ENCODE peak calls at places on chromosomes 16 and 17, in nine cellular contexts. L is HS-27A; I is dermis blood vessel endothelial cell; U is mucosa of gallbladder; G is stimulated activated CD4-positive, alpha-beta T cell treated with anti-CD3 and anti-CD28 coated beads, Interleukin-15, amount 100 ng/mL, for 1 hour; S is substantia nigra; T is CD8-positive, alpha-beta memory T cell; H is type B pancreatic cell; O is GM12891. N is an unnamed sample.

GRCh38 chr17:57636985-57637667 is 108.0 kb downstream of the CCDC182 start:
- DNase-seq in S (no peak), O (no peak), U (no peak), L (no peak), G (no peak), T (no peak), I (peak; percentile 30), H (no peak), N (peak; percentile 77)

GRCh38 chr16:57592591-57593003 is 35.8 kb upstream of the ADGRG1 start:
- DNase-seq in L (no peak), T (peak; percentile 72), O (no peak), G (peak; percentile 30), H (no peak), I (no peak), U (peak; percentile 40), S (no peak), N (no peak)

GRCh38 chr16:49615606-49616005 is 240.3 kb downstream of the ZNF423 start:
- DNase-seq in G (no peak), S (no peak), T (no peak), I (no peak), O (no peak), U (no peak), L (no peak), H (no peak), N (no peak)

GRCh38 chr17:51707216-51707615 is 446.9 kb downstream of the UTP18 start:
- DNase-seq in H (no peak), T (no peak), S (no peak), O (no peak), I (no peak), U (no peak), L (no peak), G (no peak), N (no peak)

GRCh38 chr17:72193395-72194106 is 72.7 kb downstream of the SOX9 start:
- DNase-seq in L (no peak), T (no peak), U (no peak), G (no peak), H (no peak), S (no peak), I (no peak), O (no peak), N (no peak)

GRCh38 chr17:75720656-75721462 is at the start of gene ITGB4:
- DNase-seq in I (no peak), G (peak; percentile 46), H (no peak), O (peak; percentile 83), S (peak; percentile 48), U (peak; percentile 83), T (peak; percentile 66), L (no peak), N (no peak)

GRCh38 chr17:52027620-52028019 is 130.9 kb downstream of the CA10 start:
- DNase-seq in G (no peak), I (no peak), L (no peak), O (no peak), T (no peak), H (no peak), U (no peak), S (no peak), N (no peak)

GRCh38 chr16:80938035-80938927 is 68.4 kb downstream of the CMC2 start:
- DNase-seq in I (peak; percentile 99), H (no peak), O (no peak), L (peak; percentile 29), G (no peak), U (peak; percentile 27), T (no peak), S (no peak), N (no peak)

GRCh38 chr17:53757559-53757958 is 65.2 kb upstream of the KIF2B start:
- DNase-seq in H (no peak), U (no peak), G (no peak), T (no peak), O (no peak), L (no peak), I (no peak), S (no peak), N (no peak)

GRCh38 chr17:70013911-70014310 is 61.1 kb upstream of the KCNJ16 start:
- DNase-seq in O (no peak), L (no peak), G (no peak), S (no peak), I (no peak), T (no peak), U (no peak), H (no peak), N (no peak)

GRCh38 chr17:67245694-67246397 is 850 bp upstream of the HELZ start:
- DNase-seq in T (peak; percentile 43), U (no peak), S (no peak), H (peak; percentile 77), G (peak; percentile 15), O (peak; percentile 33), I (peak; percentile 30), L (no peak), N (no peak)

GRCh38 chr17:78131172-78132085 is 858 bp downstream of the TMC8 start:
- DNase-seq in U (no peak), O (no peak), H (no peak), G (no peak), T (peak; percentile 51), I (no peak), S (peak; percentile 57), L (no peak), N (no peak)

GRCh38 chr17:49914096-49914490 is 54.9 kb upstream of the DLX4 start:
- DNase-seq in I (no peak), L (no peak), G (no peak), H (no peak), T (no peak), S (no peak), O (no peak), U (no peak), N (peak; percentile 62)

GRCh38 chr17:8894673-8895578 is 27.5 kb upstream of the PIK3R6 start:
- DNase-seq in S (no peak), O (no peak), I (peak; percentile 79), U (peak; percentile 61), G (no peak), H (no peak), L (no peak), T (peak; percentile 46), N (peak; percentile 8)

GRCh38 chr17:39212841-39213480 is 12.8 kb downstream of the STAC2 start:
- DNase-seq in S (no peak), O (no peak), U (no peak), G (no peak), I (no peak), H (no peak), L (no peak), T (no peak), N (no peak)

GRCh38 chr16:89954462-89954861 is 5.9 kb downstream of the DEF8 start:
- DNase-seq in U (no peak), O (no peak), I (no peak), G (no peak), T (no peak), H (no peak), L (no peak), S (no peak), N (no peak)

GRCh38 chr16:65178151-65178550 is 56.3 kb upstream of the CDH11 start:
- DNase-seq in H (no peak), T (no peak), O (no peak), I (no peak), U (no peak), G (no peak), S (no peak), L (no peak), N (no peak)

GRCh38 chr16:85686912-85687591 is 1.7 kb downstream of the GINS2 start:
- DNase-seq in T (no peak), I (no peak), U (no peak), S (no peak), L (no peak), G (no peak), O (no peak), H (no peak), N (no peak)

GRCh38 chr16:57013268-57013667 is 23.9 kb downstream of the NLRC5 start:
- DNase-seq in S (no peak), H (no peak), L (no peak), U (no peak), G (no peak), I (peak; percentile 38), T (no peak), O (no peak), N (no peak)

GRCh38 chr17:70905796-70906195 is 736.5 kb downstream of the KCNJ2 start:
- DNase-seq in O (no peak), G (no peak), U (peak; percentile 64), S (peak; percentile 7), T (no peak), L (peak; percentile 47), I (no peak), H (no peak), N (no peak)

GRCh38 chr17:72115789-72116520 is 4.9 kb upstream of the SOX9 start:
- DNase-seq in L (no peak), O (no peak), H (no peak), U (no peak), G (no peak), S (no peak), T (no peak), I (no peak), N (no peak)

GRCh38 chr17:80804466-80804865 is 187.2 kb upstream of the CHMP6 start:
- DNase-seq in U (no peak), I (no peak), S (no peak), L (no peak), O (no peak), H (no peak), T (no peak), G (no peak), N (no peak)

GRCh38 chr17:38507436-38507835 is 79.2 kb downstream of the ARHGAP23 start:
- DNase-seq in S (no peak), T (no peak), U (no peak), O (no peak), I (no peak), L (no peak), H (no peak), G (no peak), N (no peak)

GRCh38 chr17:72599891-72600290 is 479.1 kb downstream of the SOX9 start:
- DNase-seq in L (no peak), H (no peak), I (no peak), G (no peak), U (no peak), S (no peak), T (no peak), O (no peak), N (no peak)

GRCh38 chr17:7523033-7523432 is 25.8 kb upstream of the TNFSF12 start:
- DNase-seq in H (no peak), I (peak; percentile 60), G (no peak), U (peak; percentile 27), T (peak; percentile 53), L (no peak), S (no peak), O (no peak), N (no peak)

GRCh38 chr17:28657756-28658155 is 4.0 kb downstream of the SDF2 start:
- DNase-seq in L (no peak), I (no peak), S (no peak), G (no peak), O (no peak), H (no peak), T (no peak), U (no peak), N (no peak)